ENCODE peak calls at places on chromosomes 13 and 19, in six cellular contexts. C, A, Y, J, F and H are unnamed samples.

GRCh38 chr13:25200783-25201182 is 28.7 kb upstream of the AMER2 start:
- DNase-seq in F (no peak), A (no peak), Y (no peak), C (no peak), J (no peak), H (no peak)

GRCh38 chr13:35496011-35496410 is 19.5 kb upstream of the MAB21L1 start:
- DNase-seq in F (no peak), A (no peak), J (no peak), C (no peak), Y (no peak), H (no peak)

GRCh38 chr19:49097453-49098288 is 12.4 kb downstream of the SNRNP70 start:
- DNase-seq in F (peak; percentile 76), C (peak; percentile 49), A (peak; percentile 52), Y (peak; percentile 70), J (peak; percentile 71), H (peak; percentile 48)

GRCh38 chr19:46659151-46660007 is 1.6 kb downstream of the DACT3 start:
- DNase-seq in J (peak; percentile 67), F (peak; percentile 91), Y (no peak), C (no peak), A (peak; percentile 48), H (no peak)

GRCh38 chr19:49716154-49716553 is 25.2 kb downstream of the CPT1C start:
- DNase-seq in F (no peak), Y (no peak), J (no peak), C (no peak), A (no peak), H (no peak)

GRCh38 chr19:14479985-14480694 is 5.0 kb upstream of the PTGER1 start:
- DNase-seq in A (no peak), F (peak; percentile 64), C (no peak), J (no peak), Y (no peak), H (no peak)

GRCh38 chr13:112891477-112892401 is 77.3 kb upstream of the MCF2L start:
- DNase-seq in C (no peak), A (no peak), F (no peak), Y (no peak), J (no peak), H (no peak)

GRCh38 chr13:42996584-42996983 is 4.5 kb upstream of the EPSTI1 start:
- DNase-seq in C (no peak), F (no peak), A (no peak), J (no peak), Y (peak; percentile 84), H (no peak)

GRCh38 chr13:106506286-106506685 is 29.2 kb downstream of the EFNB2 start:
- DNase-seq in Y (no peak), C (no peak), A (no peak), J (no peak), F (no peak), H (no peak)

GRCh38 chr19:35225951-35226350 is 2.6 kb downstream of the FAM187B start:
- DNase-seq in J (no peak), Y (no peak), C (no peak), A (no peak), F (no peak), H (no peak)

GRCh38 chr13:72400859-72401258 is 326.6 kb downstream of the MZT1 start:
- DNase-seq in J (no peak), C (no peak), A (no peak), Y (no peak), F (no peak), H (no peak)

GRCh38 chr19:35533822-35534521 is 716 bp downstream of the GAPDHS start:
- DNase-seq in A (no peak), F (peak; percentile 29), C (no peak), Y (no peak), J (no peak), H (no peak)

GRCh38 chr13:102470283-102470920 is 68.6 kb upstream of the FGF14 start:
- DNase-seq in F (no peak), Y (no peak), C (no peak), A (no peak), J (no peak), H (no peak)

GRCh38 chr13:73844986-73845385 is 289.2 kb downstream of the KLF12 start:
- DNase-seq in C (no peak), Y (peak; percentile 32), J (no peak), A (no peak), F (no peak), H (no peak)

GRCh38 chr19:45467456-45468158 is at the start of gene FOSB:
- DNase-seq in F (peak; percentile 99), Y (peak; percentile 95), C (peak; percentile 78), A (peak; percentile 96), J (peak; percentile 96), H (peak; percentile 89)

GRCh38 chr13:45721203-45721731 is 19.1 kb downstream of the CBY2 start:
- DNase-seq in Y (no peak), C (no peak), F (no peak), J (no peak), A (no peak), H (no peak)

GRCh38 chr13:24709186-24709913 is 29.1 kb downstream of the ATP12A start:
- DNase-seq in C (no peak), F (no peak), J (no peak), Y (no peak), A (no peak), H (no peak)

GRCh38 chr19:39247701-39248664 is 673 bp downstream of the IFNL4 start:
- DNase-seq in A (no peak), Y (no peak), C (no peak), J (no peak), F (peak; percentile 47), H (no peak)

GRCh38 chr13:114146629-114147028 is 14.2 kb upstream of the RASA3 start:
- DNase-seq in F (peak; percentile 45), Y (no peak), J (no peak), A (no peak), C (no peak), H (no peak)

GRCh38 chr13:21074601-21075302 is 13.4 kb upstream of the LATS2 start:
- DNase-seq in C (no peak), F (no peak), Y (peak; percentile 20), A (no peak), J (no peak), H (no peak)

GRCh38 chr19:10760268-10760944 is 42.5 kb downstream of the DNM2 start:
- DNase-seq in F (peak; percentile 15), A (no peak), J (no peak), Y (peak; percentile 25), C (no peak), H (no peak)

GRCh38 chr13:48580185-48580803 is 47.4 kb upstream of the RCBTB2 start:
- DNase-seq in F (peak; percentile 75), J (peak; percentile 84), Y (peak; percentile 76), A (peak; percentile 84), C (peak; percentile 36), H (peak; percentile 53)

GRCh38 chr19:35154535-35155406 is at the start of gene FXYD5:
- DNase-seq in Y (peak; percentile 70), C (no peak), A (peak; percentile 76), F (no peak), J (peak; percentile 53), H (no peak)

GRCh38 chr13:83378901-83379300 is 503.4 kb downstream of the SLITRK1 start:
- DNase-seq in J (no peak), A (no peak), Y (no peak), F (no peak), C (no peak), H (no peak)

GRCh38 chr19:42246143-42246868 is 3.9 kb upstream of the GSK3A start:
- DNase-seq in J (peak; percentile 85), F (peak; percentile 73), Y (peak; percentile 83), C (no peak), A (peak; percentile 84), H (peak; percentile 48)

GRCh38 chr13:45219123-45219891 is 18.5 kb upstream of the KCTD4 start:
- DNase-seq in J (no peak), F (no peak), Y (no peak), A (no peak), C (no peak), H (no peak)

GRCh38 chr13:22198001-22198400 is 527.1 kb downstream of the FGF9 start:
- DNase-seq in J (no peak), A (no peak), C (no peak), F (no peak), Y (no peak), H (no peak)

GRCh38 chr13:40622761-40623160 is 43.7 kb downstream of the FOXO1 start:
- DNase-seq in F (no peak), A (no peak), J (no peak), C (no peak), Y (no peak), H (no peak)
- H3K4me3 ChIP-seq in F (no peak overlapping the region), A (no peak overlapping the region), J (no peak overlapping the region), C (no peak overlapping the region), Y (no peak overlapping the region), H (no peak overlapping the region)

GRCh38 chr19:13036366-13036976 is 41.2 kb downstream of the NFIX start:
- DNase-seq in Y (peak; percentile 70), A (no peak), J (peak; percentile 69), C (no peak), F (no peak), H (no peak)
- TF ChIP-seq CTCF in Y (peak; percentile 6), A (no peak), J (no peak), C (no peak), F (no peak), H (no peak)

DNA sequence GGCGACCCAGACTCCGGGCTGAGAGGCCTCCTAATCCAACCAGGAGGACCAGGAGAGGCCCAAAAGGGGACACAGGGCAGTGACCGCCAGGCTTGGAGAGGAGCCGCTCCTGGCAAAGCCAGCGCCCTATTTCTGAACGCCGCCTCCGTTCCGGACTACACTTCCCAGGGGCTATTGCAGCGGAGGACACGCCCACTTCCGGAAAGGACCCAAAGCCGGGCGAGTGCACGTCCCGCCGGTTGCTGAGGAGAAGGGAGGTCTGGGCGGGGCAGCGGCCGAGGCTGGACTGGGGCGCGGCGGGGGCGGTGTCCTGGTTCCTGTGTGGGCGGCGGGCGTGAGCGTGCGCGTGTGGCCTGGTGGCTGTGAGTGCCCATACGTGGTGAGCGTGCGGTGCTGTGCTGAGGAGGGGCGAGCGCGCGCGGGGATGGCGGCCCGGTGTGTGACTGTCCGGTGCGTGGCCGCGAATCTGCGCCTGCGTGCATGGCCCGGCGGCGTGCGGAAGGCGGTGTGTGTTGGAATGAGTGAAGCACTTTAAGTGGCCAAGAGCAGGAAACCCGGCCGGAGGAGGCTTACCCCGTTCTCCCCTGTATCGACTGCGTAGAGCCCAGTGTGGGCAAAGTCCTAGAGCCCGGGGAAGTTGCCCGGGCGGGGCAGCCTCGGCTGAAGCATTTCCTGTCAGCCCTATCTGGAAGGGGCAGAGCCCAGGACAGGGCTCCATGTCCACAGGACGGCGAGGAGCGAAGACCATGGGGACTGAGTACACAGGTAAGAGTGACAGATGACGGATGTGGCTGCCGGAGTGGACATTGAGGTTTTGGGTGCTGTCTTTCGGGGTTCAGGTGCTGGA is at the start of gene ZNF470:
- DNase-seq in Y (peak; percentile 93), J (peak; percentile 94), F (peak; percentile 95), A (peak; percentile 96), C (peak; percentile 69), H (peak; percentile 68)
- H3K4me3 ChIP-seq in Y (peak within 1 kb of the TSS; percentile 85), J (peak within 1 kb of the TSS; percentile 91), F (peak within 1 kb of the TSS; percentile 59), A (peak within 1 kb of the TSS; percentile 85), C (peak within 1 kb of the TSS; percentile 74), H (peak within 1 kb of the TSS; percentile 75)

GRCh38 chr13:29081697-29082440 is 261.7 kb downstream of the MTUS2 start:
- DNase-seq in F (no peak), C (no peak), Y (no peak), J (no peak), A (no peak), H (no peak)

GRCh38 chr13:29077051-29077813 is 257.1 kb downstream of the MTUS2 start:
- DNase-seq in Y (no peak), J (no peak), F (peak; percentile 36), A (no peak), C (no peak), H (no peak)

DNA sequence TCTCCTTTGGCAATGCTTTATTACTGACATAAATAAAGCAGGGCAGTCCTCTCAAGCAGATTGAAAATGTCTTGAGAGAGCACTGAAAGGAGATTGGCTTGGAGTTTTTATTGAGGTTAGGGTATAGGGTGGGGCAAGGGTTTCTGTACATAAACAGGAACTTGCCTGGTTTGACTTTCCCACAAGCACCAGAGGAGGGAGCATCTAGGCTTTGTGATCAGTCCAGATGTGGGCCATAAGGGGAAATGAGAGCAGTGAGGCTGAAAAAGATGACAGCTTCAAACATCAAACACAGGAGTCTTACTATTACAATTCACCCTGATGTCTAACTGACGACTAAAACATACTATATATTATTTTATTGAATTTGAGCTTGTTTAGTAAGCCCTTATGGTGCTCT is 260.9 kb downstream of the MTUS2 start:
- DNase-seq in F (no peak), Y (no peak), J (no peak), C (no peak), A (no peak), H (no peak)
- TF ChIP-seq CTCF in F (no peak), Y (no peak), J (no peak), C (no peak), A (no peak), H (no peak)